ENCODE peak calls at places on chromosomes 4 and X, in seven cellular contexts. H is OCI-LY7; F is CD8-positive, alpha-beta T cell; L is fibroblast of mammary gland; S is AG04450; B is pancreas; N is endodermal cell. J is an unnamed sample.

GRCh38 chr4:71209161-71209560 is 129.7 kb upstream of the SLC4A4 start:
- DNase-seq in H (no peak), F (no peak), L (peak), S (no peak), B (no peak), N (no peak), J (no peak)

GRCh38 chrX:131778269-131779218 is 234.7 kb downstream of the OR13H1 start:
- DNase-seq in H (no peak), F (no peak), L (peak), S (no peak), B (no peak), N (no peak), J (no peak)

GRCh38 chr4:122150896-122151295 is 1.2 kb upstream of the BLTP1 start:
- DNase-seq in H (peak), F (no peak), L (no peak), S (no peak), B (no peak), N (no peak), J (no peak)

GRCh38 chr4:74440356-74440755 is 4.6 kb upstream of the AREG start:
- DNase-seq in H (peak), F (no peak), L (no peak), S (no peak), B (no peak), N (no peak), J (peak)

GRCh38 chrX:36019164-36019563 is 99.6 kb downstream of the CFAP47 start:
- DNase-seq in H (no peak), F (no peak), L (no peak), S (no peak), B (peak), N (peak), J (no peak)

GRCh38 chr4:153488006-153488718 is 22.0 kb downstream of the TMEM131L start:
- DNase-seq in H (no peak), F (peak), L (no peak), S (no peak), B (no peak), N (peak), J (peak)

GRCh38 chr4:11790230-11790629 is 361.5 kb upstream of the HS3ST1 start:
- DNase-seq in H (no peak), F (no peak), L (no peak), S (no peak), B (no peak), N (no peak), J (no peak)

GRCh38 chr4:10100734-10101216 is 15.8 kb downstream of the WDR1 start:
- DNase-seq in H (no peak), F (no peak), L (no peak), S (no peak), B (no peak), N (no peak), J (no peak)

GRCh38 chr4:183469936-183470335 is 25.5 kb downstream of the CDKN2AIP start:
- DNase-seq in H (no peak), F (no peak), L (peak), S (no peak), B (no peak), N (no peak), J (no peak)

GRCh38 chrX:883588-883987 is 253.0 kb downstream of the SHOX start:
- DNase-seq in H (no peak), F (no peak), L (no peak), S (no peak), B (no peak), N (peak), J (no peak)

GRCh38 chrX:13440166-13440565 is 120.3 kb upstream of the ATXN3L start:
- DNase-seq in H (no peak), F (no peak), L (peak), S (no peak), B (no peak), N (no peak), J (no peak)

GRCh38 chrX:14872355-14872754 is 514 bp downstream of the FANCB start:
- DNase-seq in H (peak), F (no peak), L (no peak), S (no peak), B (no peak), N (no peak), J (no peak)

GRCh38 chr4:89838005-89838404 is 1.0 kb upstream of the SNCA start:
- DNase-seq in H (no peak), F (no peak), L (no peak), S (no peak), B (no peak), N (peak), J (no peak)

GRCh38 chr4:153393397-153393796 is 48.9 kb downstream of the MND1 start:
- DNase-seq in H (no peak), F (no peak), L (peak), S (peak), B (no peak), N (no peak), J (no peak)

GRCh38 chrX:139930923-139931645 is 1.8 kb downstream of the ATP11C start:
- DNase-seq in H (peak), F (no peak), L (no peak), S (no peak), B (no peak), N (peak), J (no peak)

DNA sequence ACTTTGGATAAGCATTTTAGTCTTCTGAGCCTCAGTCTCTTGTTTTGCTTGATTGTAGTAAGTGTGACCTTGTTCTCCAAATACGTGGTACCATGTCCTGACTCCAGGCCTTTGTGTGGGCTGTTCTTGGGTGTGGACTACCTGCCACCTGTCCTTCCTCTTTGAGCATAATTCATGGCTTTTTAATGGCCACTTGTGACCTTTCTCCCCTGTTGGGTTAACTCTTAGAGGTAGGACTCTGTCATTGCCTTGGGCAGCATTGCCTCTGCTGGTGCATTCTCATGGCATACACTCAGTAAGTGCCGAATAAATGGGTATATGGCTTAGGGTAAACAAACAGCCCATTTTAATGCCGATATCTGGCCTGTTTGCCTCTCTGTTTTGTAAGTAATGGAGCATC is 3.0 kb downstream of the NSD2 start:
- DNase-seq in H (no peak), F (no peak), L (no peak), S (no peak), B (no peak), N (no peak), J (no peak)
- H3K4me3 ChIP-seq in H (peak), F (no peak), L (no peak), S (no peak), B (no peak), N (no peak), J (no peak)

GRCh38 chr4:141130947-141131545 is 2.2 kb downstream of the RNF150 start:
- DNase-seq in H (no peak), F (no peak), L (no peak), S (no peak), B (no peak), N (no peak), J (no peak)
- H3K4me3 ChIP-seq in H (no peak), F (no peak), L (no peak), S (peak), B (no peak), N (peak), J (no peak)

GRCh38 chrX:56763556-56764152 is 34.6 kb downstream of the NBDY start:
- DNase-seq in H (no peak), F (no peak), L (peak), S (no peak), B (no peak), N (peak), J (no peak)
- H3K4me3 ChIP-seq in H (no peak), F (no peak), L (peak), S (no peak), B (peak), N (no peak), J (no peak)

GRCh38 chr4:15466596-15466995 is 3.1 kb upstream of the CC2D2A start:
- DNase-seq in H (no peak), F (no peak), L (no peak), S (no peak), B (no peak), N (no peak), J (no peak)
- H3K4me3 ChIP-seq in H (no peak), F (no peak), L (no peak), S (no peak), B (no peak), N (no peak), J (no peak)

GRCh38 chrX:151702741-151703352 is 7.6 kb downstream of the PRRG3 start:
- DNase-seq in H (no peak), F (no peak), L (no peak), S (no peak), B (peak), N (no peak), J (no peak)
- H3K4me3 ChIP-seq in H (no peak), F (no peak), L (no peak), S (no peak), B (no peak), N (no peak), J (no peak)

J was measured in Jurkat, Clone E6-1.